ENCODE peak calls at places on chromosomes 5 and 9, in nine cellular contexts. One of them, this sample, is unnamed.

GRCh38 chr9:126938332-126938731 is 23.8 kb downstream of the RALGPS1 start:
- DNase-seq in neural crest cell: no peak
- DNase-seq in cardiac fibroblast: no peak
- DNase-seq in choroid plexus epithelial cell: no peak
- DNase-seq in gastrocnemius medialis: no peak
- DNase-seq in kidney epithelial cell: no peak
- DNase-seq in tibial nerve: no peak
- DNase-seq in foreskin fibroblast: no peak
- DNase-seq in cardiac muscle cell: no peak
- DNase-seq in this sample: no peak

GRCh38 chr5:81802625-81803024 is 51.7 kb upstream of the SSBP2 start:
- DNase-seq in gastrocnemius medialis: no peak
- DNase-seq in tibial nerve: no peak
- DNase-seq in neural crest cell: no peak
- DNase-seq in foreskin fibroblast: no peak
- DNase-seq in cardiac muscle cell: no peak
- DNase-seq in kidney epithelial cell: no peak
- DNase-seq in choroid plexus epithelial cell: no peak
- DNase-seq in cardiac fibroblast: no peak
- DNase-seq in this sample: no peak

GRCh38 chr5:83443539-83443938 is 28.0 kb upstream of the VCAN start:
- DNase-seq in cardiac fibroblast: no peak
- DNase-seq in tibial nerve: no peak
- DNase-seq in foreskin fibroblast: no peak
- DNase-seq in kidney epithelial cell: no peak
- DNase-seq in choroid plexus epithelial cell: no peak
- DNase-seq in cardiac muscle cell: no peak
- DNase-seq in gastrocnemius medialis: no peak
- DNase-seq in neural crest cell: no peak
- DNase-seq in this sample: no peak

GRCh38 chr9:74951725-74952151 is 974 bp downstream of the C9orf40 start:
- DNase-seq in gastrocnemius medialis: peak
- DNase-seq in cardiac muscle cell: peak
- DNase-seq in foreskin fibroblast: no peak
- DNase-seq in choroid plexus epithelial cell: peak
- DNase-seq in tibial nerve: no peak
- DNase-seq in neural crest cell: peak
- DNase-seq in kidney epithelial cell: no peak
- DNase-seq in cardiac fibroblast: peak
- DNase-seq in this sample: peak

GRCh38 chr9:130244548-130245165 is 20.9 kb upstream of the HMCN2 start:
- DNase-seq in kidney epithelial cell: no peak
- DNase-seq in foreskin fibroblast: no peak
- DNase-seq in cardiac muscle cell: no peak
- DNase-seq in neural crest cell: no peak
- DNase-seq in gastrocnemius medialis: no peak
- DNase-seq in choroid plexus epithelial cell: no peak
- DNase-seq in tibial nerve: no peak
- DNase-seq in cardiac fibroblast: no peak
- DNase-seq in this sample: no peak

GRCh38 chr5:42035526-42035925 is 110.4 kb downstream of the FBXO4 start:
- DNase-seq in foreskin fibroblast: no peak
- DNase-seq in tibial nerve: no peak
- DNase-seq in cardiac fibroblast: no peak
- DNase-seq in cardiac muscle cell: no peak
- DNase-seq in gastrocnemius medialis: no peak
- DNase-seq in neural crest cell: no peak
- DNase-seq in kidney epithelial cell: no peak
- DNase-seq in choroid plexus epithelial cell: no peak
- DNase-seq in this sample: no peak

GRCh38 chr9:121634800-121635261 is 16.6 kb upstream of the DAB2IP start:
- DNase-seq in cardiac muscle cell: peak
- DNase-seq in tibial nerve: no peak
- DNase-seq in gastrocnemius medialis: no peak
- DNase-seq in cardiac fibroblast: peak
- DNase-seq in kidney epithelial cell: no peak
- DNase-seq in foreskin fibroblast: no peak
- DNase-seq in choroid plexus epithelial cell: peak
- DNase-seq in neural crest cell: peak
- DNase-seq in this sample: peak

GRCh38 chr5:148730955-148731898 is 76.9 kb upstream of the HTR4 start:
- DNase-seq in choroid plexus epithelial cell: peak
- DNase-seq in tibial nerve: peak
- DNase-seq in cardiac muscle cell: peak
- DNase-seq in gastrocnemius medialis: peak
- DNase-seq in kidney epithelial cell: peak
- DNase-seq in cardiac fibroblast: peak
- DNase-seq in neural crest cell: peak
- DNase-seq in foreskin fibroblast: peak
- DNase-seq in this sample: peak

GRCh38 chr5:16935271-16936149 is 578 bp downstream of the MYO10 start:
- DNase-seq in neural crest cell: peak
- DNase-seq in cardiac muscle cell: no peak
- DNase-seq in choroid plexus epithelial cell: peak
- DNase-seq in tibial nerve: peak
- DNase-seq in kidney epithelial cell: no peak
- DNase-seq in gastrocnemius medialis: peak
- DNase-seq in cardiac fibroblast: peak
- DNase-seq in foreskin fibroblast: no peak
- DNase-seq in this sample: peak

GRCh38 chr9:97573482-97574073 is 59.6 kb downstream of the TSTD2 start:
- DNase-seq in cardiac fibroblast: no peak
- DNase-seq in cardiac muscle cell: no peak
- DNase-seq in neural crest cell: no peak
- DNase-seq in gastrocnemius medialis: no peak
- DNase-seq in kidney epithelial cell: no peak
- DNase-seq in tibial nerve: no peak
- DNase-seq in choroid plexus epithelial cell: no peak
- DNase-seq in foreskin fibroblast: no peak
- DNase-seq in this sample: no peak

GRCh38 chr9:38154501-38155421 is 85.7 kb upstream of the SHB start:
- DNase-seq in kidney epithelial cell: no peak
- DNase-seq in gastrocnemius medialis: no peak
- DNase-seq in neural crest cell: no peak
- DNase-seq in choroid plexus epithelial cell: no peak
- DNase-seq in cardiac muscle cell: no peak
- DNase-seq in foreskin fibroblast: no peak
- DNase-seq in tibial nerve: no peak
- DNase-seq in cardiac fibroblast: no peak
- DNase-seq in this sample: no peak

GRCh38 chr5:92911293-92911692 is 669.7 kb downstream of the NR2F1-AS1 start:
- DNase-seq in gastrocnemius medialis: no peak
- DNase-seq in foreskin fibroblast: no peak
- DNase-seq in choroid plexus epithelial cell: no peak
- DNase-seq in neural crest cell: no peak
- DNase-seq in tibial nerve: no peak
- DNase-seq in cardiac muscle cell: no peak
- DNase-seq in cardiac fibroblast: no peak
- DNase-seq in kidney epithelial cell: no peak
- DNase-seq in this sample: peak

GRCh38 chr5:92911851-92912250 is 669.2 kb downstream of the NR2F1-AS1 start:
- DNase-seq in neural crest cell: no peak
- DNase-seq in cardiac fibroblast: no peak
- DNase-seq in cardiac muscle cell: no peak
- DNase-seq in choroid plexus epithelial cell: no peak
- DNase-seq in kidney epithelial cell: no peak
- DNase-seq in gastrocnemius medialis: no peak
- DNase-seq in foreskin fibroblast: no peak
- DNase-seq in tibial nerve: no peak
- DNase-seq in this sample: no peak

GRCh38 chr5:92907914-92908606 is 673.0 kb downstream of the NR2F1-AS1 start:
- DNase-seq in kidney epithelial cell: no peak
- DNase-seq in tibial nerve: no peak
- DNase-seq in foreskin fibroblast: peak
- DNase-seq in cardiac muscle cell: peak
- DNase-seq in neural crest cell: no peak
- DNase-seq in choroid plexus epithelial cell: peak
- DNase-seq in gastrocnemius medialis: no peak
- DNase-seq in cardiac fibroblast: peak
- DNase-seq in this sample: no peak

GRCh38 chr5:92908952-92909351 is 672.1 kb downstream of the NR2F1-AS1 start:
- DNase-seq in neural crest cell: no peak
- DNase-seq in kidney epithelial cell: no peak
- DNase-seq in cardiac fibroblast: no peak
- DNase-seq in foreskin fibroblast: no peak
- DNase-seq in tibial nerve: no peak
- DNase-seq in gastrocnemius medialis: no peak
- DNase-seq in choroid plexus epithelial cell: no peak
- DNase-seq in cardiac muscle cell: no peak
- DNase-seq in this sample: no peak

DNA sequence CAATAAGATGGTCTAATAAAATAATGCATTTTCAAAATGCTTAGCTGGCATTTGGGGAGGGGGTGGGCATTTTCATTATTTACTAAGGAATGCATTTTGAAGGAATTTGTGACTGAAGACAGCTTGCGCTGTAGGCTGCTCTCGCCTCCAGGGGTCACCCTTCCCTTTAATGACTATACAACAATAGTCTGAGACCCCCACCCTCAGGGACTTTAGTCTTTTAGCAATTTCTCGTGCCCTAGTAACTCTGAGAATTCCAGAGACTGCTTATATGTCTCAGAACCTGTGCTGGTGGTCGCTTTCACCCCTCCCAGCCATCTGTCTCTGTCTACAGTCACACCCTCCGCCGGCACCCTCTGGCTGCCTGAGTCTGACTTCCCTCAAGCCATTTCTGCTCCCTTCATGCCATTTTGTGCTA is 671.5 kb downstream of the NR2F1-AS1 start:
- DNase-seq in tibial nerve: no peak
- DNase-seq in kidney epithelial cell: no peak
- DNase-seq in gastrocnemius medialis: no peak
- DNase-seq in neural crest cell: peak
- DNase-seq in cardiac fibroblast: no peak
- DNase-seq in choroid plexus epithelial cell: peak
- DNase-seq in foreskin fibroblast: no peak
- DNase-seq in cardiac muscle cell: peak
- DNase-seq in this sample: peak
- TF ChIP-seq CTCF in tibial nerve: peak
- TF ChIP-seq CTCF in kidney epithelial cell: peak
- TF ChIP-seq CTCF in gastrocnemius medialis: no peak
- TF ChIP-seq CTCF in neural crest cell: peak
- TF ChIP-seq CTCF in cardiac fibroblast: peak
- TF ChIP-seq CTCF in choroid plexus epithelial cell: peak
- TF ChIP-seq CTCF in foreskin fibroblast: peak
- TF ChIP-seq CTCF in cardiac muscle cell: peak
- TF ChIP-seq CTCF in this sample: peak

GRCh38 chr9:79567671-79568098 is 4.1 kb upstream of the TLE4 start:
- DNase-seq in tibial nerve: no peak
- DNase-seq in choroid plexus epithelial cell: no peak
- DNase-seq in gastrocnemius medialis: no peak
- DNase-seq in cardiac fibroblast: no peak
- DNase-seq in neural crest cell: no peak
- DNase-seq in cardiac muscle cell: no peak
- DNase-seq in kidney epithelial cell: no peak
- DNase-seq in foreskin fibroblast: no peak
- DNase-seq in this sample: peak
- TF ChIP-seq CTCF in tibial nerve: no peak
- TF ChIP-seq CTCF in choroid plexus epithelial cell: peak
- TF ChIP-seq CTCF in gastrocnemius medialis: no peak
- TF ChIP-seq CTCF in cardiac fibroblast: no peak
- TF ChIP-seq CTCF in neural crest cell: no peak
- TF ChIP-seq CTCF in cardiac muscle cell: no peak
- TF ChIP-seq CTCF in kidney epithelial cell: peak
- TF ChIP-seq CTCF in foreskin fibroblast: no peak
- TF ChIP-seq CTCF in this sample: peak

GRCh38 chr5:58348996-58349728 is 110.7 kb downstream of the PLK2 start:
- DNase-seq in foreskin fibroblast: no peak
- DNase-seq in tibial nerve: no peak
- DNase-seq in cardiac muscle cell: no peak
- DNase-seq in choroid plexus epithelial cell: no peak
- DNase-seq in gastrocnemius medialis: no peak
- DNase-seq in kidney epithelial cell: no peak
- DNase-seq in neural crest cell: no peak
- DNase-seq in cardiac fibroblast: no peak
- DNase-seq in this sample: no peak

GRCh38 chr5:58341485-58341884 is 118.4 kb downstream of the PLK2 start:
- DNase-seq in foreskin fibroblast: no peak
- DNase-seq in tibial nerve: no peak
- DNase-seq in gastrocnemius medialis: no peak
- DNase-seq in cardiac fibroblast: no peak
- DNase-seq in choroid plexus epithelial cell: peak
- DNase-seq in neural crest cell: no peak
- DNase-seq in cardiac muscle cell: no peak
- DNase-seq in kidney epithelial cell: no peak
- DNase-seq in this sample: no peak

GRCh38 chr5:58346001-58346400 is 113.9 kb downstream of the PLK2 start:
- DNase-seq in tibial nerve: no peak
- DNase-seq in kidney epithelial cell: no peak
- DNase-seq in foreskin fibroblast: no peak
- DNase-seq in gastrocnemius medialis: no peak
- DNase-seq in cardiac muscle cell: no peak
- DNase-seq in choroid plexus epithelial cell: peak
- DNase-seq in neural crest cell: no peak
- DNase-seq in cardiac fibroblast: no peak
- DNase-seq in this sample: no peak
- TF ChIP-seq CTCF in tibial nerve: no peak
- TF ChIP-seq CTCF in kidney epithelial cell: no peak
- TF ChIP-seq CTCF in foreskin fibroblast: no peak
- TF ChIP-seq CTCF in gastrocnemius medialis: no peak
- TF ChIP-seq CTCF in cardiac muscle cell: no peak
- TF ChIP-seq CTCF in choroid plexus epithelial cell: no peak
- TF ChIP-seq CTCF in neural crest cell: no peak
- TF ChIP-seq CTCF in cardiac fibroblast: no peak
- TF ChIP-seq CTCF in this sample: no peak

GRCh38 chr5:97915101-97915500 is 732.1 kb upstream of the RIOK2 start:
- DNase-seq in gastrocnemius medialis: no peak
- DNase-seq in choroid plexus epithelial cell: no peak
- DNase-seq in neural crest cell: no peak
- DNase-seq in foreskin fibroblast: no peak
- DNase-seq in cardiac fibroblast: no peak
- DNase-seq in tibial nerve: no peak
- DNase-seq in kidney epithelial cell: no peak
- DNase-seq in cardiac muscle cell: no peak
- DNase-seq in this sample: no peak
- TF ChIP-seq CTCF in gastrocnemius medialis: no peak
- TF ChIP-seq CTCF in choroid plexus epithelial cell: no peak
- TF ChIP-seq CTCF in neural crest cell: no peak
- TF ChIP-seq CTCF in foreskin fibroblast: no peak
- TF ChIP-seq CTCF in cardiac fibroblast: no peak
- TF ChIP-seq CTCF in tibial nerve: no peak
- TF ChIP-seq CTCF in kidney epithelial cell: no peak
- TF ChIP-seq CTCF in cardiac muscle cell: no peak
- TF ChIP-seq CTCF in this sample: no peak

This sample was measured in GM23338.